ENCODE peak calls at places on chromosome 9, in four cellular contexts. I is K562, T is H1, D is HepG2. E is an unnamed sample.

GRCh38 chr9:95497772-95498171 is 19.0 kb downstream of the PTCH1 start:
- DNase-seq in T (no peak), I (no peak), D (no peak), E (no peak)

GRCh38 chr9:125203259-125203658 is 2.9 kb downstream of the RABEPK start:
- DNase-seq in I (no peak), D (peak; percentile 40), T (no peak), E (no peak)

GRCh38 chr9:4344946-4345345 is 45.1 kb upstream of the GLIS3 start:
- DNase-seq in I (no peak), T (no peak), D (no peak), E (no peak)

GRCh38 chr9:111955048-111955447 is 58.4 kb downstream of the UGCG start:
- DNase-seq in D (no peak), I (no peak), T (no peak), E (no peak)

GRCh38 chr9:122190597-122191381 is 31.1 kb downstream of the MORN5 start:
- DNase-seq in I (no peak), T (no peak), D (peak; percentile 52), E (no peak)

GRCh38 chr9:124286292-124286931 is 28.7 kb downstream of the NEK6 start:
- DNase-seq in I (no peak), D (no peak), T (no peak), E (peak; percentile 73)

GRCh38 chr9:33934188-33934878 is 114.4 kb downstream of the UBAP2 start:
- DNase-seq in T (no peak), D (peak; percentile 73), I (no peak), E (no peak)

GRCh38 chr9:93642961-93643360 is 66.6 kb downstream of the PHF2 start:
- DNase-seq in T (no peak), I (no peak), D (no peak), E (no peak)

GRCh38 chr9:131981116-131981847 is 98.4 kb downstream of the MED27 start:
- DNase-seq in I (no peak), T (no peak), D (no peak), E (no peak)

GRCh38 chr9:93071464-93071863 is 13.0 kb downstream of the SUSD3 start:
- DNase-seq in I (peak; percentile 87), T (no peak), D (peak; percentile 31), E (peak; percentile 57)

GRCh38 chr9:87184956-87185642 is 237.8 kb upstream of the GAS1 start:
- DNase-seq in T (no peak), D (no peak), I (no peak), E (no peak)

GRCh38 chr9:116737137-116737546 is 50.0 kb downstream of the TRIM32 start:
- DNase-seq in I (peak; percentile 83), T (peak; percentile 75), D (peak; percentile 66), E (peak; percentile 79)

GRCh38 chr9:38484076-38484637 is 59.9 kb upstream of the IGFBPL1 start:
- DNase-seq in T (no peak), D (no peak), I (no peak), E (no peak)

GRCh38 chr9:68940620-68941019 is 73.3 kb downstream of the PRKACG start:
- DNase-seq in T (no peak), D (no peak), I (no peak), E (no peak)

GRCh38 chr9:19493174-19493811 is 84.5 kb downstream of the ACER2 start:
- DNase-seq in I (peak; percentile 40), T (peak; percentile 31), D (peak; percentile 15), E (peak; percentile 62)

GRCh38 chr9:95249986-95250385 is 67.5 kb downstream of the FANCC start:
- DNase-seq in I (no peak), T (no peak), D (peak; percentile 65), E (no peak)

GRCh38 chr9:36827593-36827992 is 206.5 kb downstream of the PAX5 start:
- DNase-seq in I (no peak), T (no peak), D (no peak), E (no peak)

GRCh38 chr9:133389025-133389557 is 12.9 kb downstream of the STKLD1 start:
- DNase-seq in D (no peak), I (no peak), T (no peak), E (no peak)

GRCh38 chr9:91138760-91139159 is 223.0 kb downstream of the AUH start:
- DNase-seq in I (no peak), T (no peak), D (peak; percentile 54), E (peak; percentile 19)

GRCh38 chr9:81052846-81053245 is 636.5 kb downstream of the TLE1 start:
- DNase-seq in T (no peak), I (no peak), D (no peak), E (no peak)

GRCh38 chr9:37676411-37676830 is 25.7 kb downstream of the FRMPD1 start:
- DNase-seq in I (no peak), T (no peak), D (no peak), E (no peak)

GRCh38 chr9:89718176-89718575 is 113.4 kb downstream of the GADD45G start:
- DNase-seq in T (no peak), I (no peak), D (no peak), E (no peak)

GRCh38 chr9:37255187-37255586 is 134.8 kb downstream of the ZCCHC7 start:
- DNase-seq in T (no peak), I (no peak), D (no peak), E (no peak)

GRCh38 chr9:5876711-5877110 is 14.0 kb upstream of the MLANA start:
- DNase-seq in T (no peak), D (no peak), I (peak; percentile 66), E (no peak)

GRCh38 chr9:81072758-81073157 is 616.6 kb downstream of the TLE1 start:
- DNase-seq in T (no peak), I (no peak), D (no peak), E (no peak)

GRCh38 chr9:113990570-113990907 is 87.6 kb downstream of the AMBP start:
- DNase-seq in T (no peak), D (no peak), I (no peak), E (no peak)

GRCh38 chr9:79007701-79008483 is 563.9 kb upstream of the TLE4 start:
- DNase-seq in I (no peak), T (no peak), D (no peak), E (no peak)

GRCh38 chr9:89817186-89817960 is 212.6 kb downstream of the GADD45G start:
- DNase-seq in I (no peak), D (no peak), T (no peak), E (no peak)

GRCh38 chr9:114069476-114070187 is 8.5 kb downstream of the AMBP start:
- DNase-seq in T (no peak), D (no peak), I (no peak), E (no peak)

GRCh38 chr9:134891016-134891589 is 10.5 kb downstream of the FCN2 start:
- DNase-seq in I (no peak), D (no peak), T (no peak), E (no peak)

GRCh38 chr9:92325991-92326500 is 293 bp downstream of the CENPP start:
- DNase-seq in D (no peak), T (no peak), I (peak; percentile 51), E (no peak)

GRCh38 chr9:79165006-79165405 is 406.8 kb upstream of the TLE4 start:
- DNase-seq in T (no peak), I (no peak), D (no peak), E (no peak)

GRCh38 chr9:14345586-14346237 is 31.8 kb upstream of the NFIB start:
- DNase-seq in D (no peak), T (no peak), I (no peak), E (no peak)

GRCh38 chr9:79384506-79384905 is 187.3 kb upstream of the TLE4 start:
- DNase-seq in I (no peak), T (no peak), D (no peak), E (no peak)

DNA sequence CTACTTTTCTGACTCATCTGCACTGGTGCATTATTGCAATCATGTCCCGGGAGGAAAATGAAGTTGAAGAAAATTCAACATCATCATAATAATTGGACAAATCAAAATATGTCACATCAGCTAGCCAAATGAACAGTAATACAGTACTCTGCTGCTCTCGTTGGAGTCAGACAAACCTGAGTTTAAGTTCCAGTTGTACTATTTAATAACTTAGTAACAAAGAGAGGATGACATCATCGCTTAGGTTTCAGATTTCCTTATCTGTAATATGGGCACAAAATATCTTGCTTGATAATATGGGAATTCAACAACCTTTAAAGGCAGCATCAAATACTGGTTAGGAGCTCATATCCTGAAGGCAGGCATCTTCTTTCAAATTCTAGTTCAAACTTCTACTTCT is 1248.9 kb upstream of the ACO1 start:
- DNase-seq in T (no peak), I (no peak), D (no peak), E (no peak)
- TF ChIP-seq PHF8 in T (no peak), I (no peak), D (no peak), E (no peak)

DNA sequence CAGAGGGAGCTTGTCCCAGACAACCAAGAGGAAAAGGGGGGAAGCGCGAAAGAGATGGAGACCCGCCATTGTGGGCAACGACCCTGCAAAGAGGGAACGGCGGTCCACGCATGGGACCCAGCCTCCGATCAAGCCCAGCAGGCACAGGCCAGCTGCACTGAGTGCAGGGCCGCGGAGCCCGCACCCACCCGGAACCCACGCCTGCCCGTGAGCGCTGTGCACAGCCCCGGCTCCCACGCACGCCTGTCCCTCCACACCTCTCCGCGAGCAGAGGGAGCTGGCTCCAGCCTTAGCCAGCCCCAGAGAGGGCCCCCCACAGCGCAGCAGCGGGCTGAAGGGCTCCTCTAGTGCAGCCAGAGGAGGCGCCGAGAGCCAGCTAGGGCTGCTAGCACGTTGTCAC is 416.5 kb downstream of the DMRTA1 start:
- DNase-seq in I (no peak), D (no peak), T (no peak), E (no peak)
- TF ChIP-seq HDAC2 in I (no peak), D (no peak), T (no peak), E (no peak)

GRCh38 chr9:110921705-110922104 is 116.6 kb downstream of the LPAR1 start:
- DNase-seq in D (no peak), I (no peak), T (no peak), E (no peak)

GRCh38 chr9:110922145-110922544 is 116.1 kb downstream of the LPAR1 start:
- DNase-seq in T (no peak), D (no peak), I (no peak), E (no peak)

GRCh38 chr9:110926828-110927227 is 111.4 kb downstream of the LPAR1 start:
- DNase-seq in T (no peak), I (no peak), D (no peak), E (no peak)

GRCh38 chr9:110919609-110920008 is 118.7 kb downstream of the LPAR1 start:
- DNase-seq in I (no peak), D (no peak), T (no peak), E (peak; percentile 57)

DNA sequence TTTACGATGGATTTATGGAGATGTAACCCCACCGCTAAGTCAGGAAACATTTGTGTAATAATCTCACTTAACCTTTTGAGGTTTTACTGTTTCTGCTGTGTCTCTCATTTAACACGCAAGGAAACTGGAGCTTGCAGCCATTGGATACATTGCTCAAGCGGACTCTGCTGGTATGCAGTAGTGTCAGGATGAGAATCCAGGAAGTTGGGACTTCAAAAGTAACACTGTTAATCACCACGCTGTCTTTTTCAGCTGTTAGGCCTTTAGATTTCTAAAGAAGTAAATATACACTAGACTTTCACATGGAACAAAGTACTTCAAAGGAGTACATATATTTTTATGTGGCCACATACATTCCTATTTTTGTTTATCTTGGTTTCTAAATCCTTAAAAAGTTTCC is 114.7 kb downstream of the LPAR1 start:
- DNase-seq in I (no peak), D (no peak), T (no peak), E (no peak)
- TF ChIP-seq PHF8 in I (no peak), D (no peak), T (no peak), E (no peak)

DNA sequence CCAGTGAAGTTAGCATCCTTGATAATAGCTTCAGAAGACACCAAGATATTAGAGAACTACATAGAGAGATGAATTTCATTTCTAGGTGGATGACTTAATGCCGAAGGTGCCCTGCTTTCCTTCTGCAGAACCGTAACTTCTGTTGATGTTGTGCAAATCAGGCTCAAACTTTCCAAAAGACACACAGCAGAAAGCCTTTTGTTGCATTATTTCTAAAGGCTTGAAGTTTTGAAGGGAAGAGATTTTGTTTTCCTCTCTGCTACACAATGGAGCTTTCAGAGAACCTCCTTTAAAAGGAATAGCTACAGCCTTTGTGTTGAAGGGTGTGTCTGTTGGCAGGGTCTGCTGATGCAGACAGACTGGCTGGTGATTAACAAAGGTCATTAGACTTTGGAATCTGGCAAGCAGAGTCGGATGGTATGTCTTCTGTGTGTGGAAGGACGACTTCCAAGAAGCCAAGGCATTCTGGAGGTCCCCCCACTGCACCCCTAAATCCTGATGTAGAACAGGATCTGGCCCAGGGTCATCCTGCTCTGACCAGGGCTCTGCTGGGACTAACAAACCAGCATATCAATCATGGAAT is 57.8 kb downstream of the ZNF462 start:
- DNase-seq in T (no peak), D (peak; percentile 18), I (no peak), E (no peak)
- TF ChIP-seq HDAC2 in T (no peak), D (no peak), I (no peak), E (no peak)

E was measured in A549.